ENCODE peak calls at places on chromosome 22, in seven cellular contexts. One of them, this sample, is unnamed.

GRCh38 chr22:38417252-38418060 is 37.5 kb downstream of the KCNJ4 start:
- DNase-seq in IMR-90: no peak
- DNase-seq in mesenchymal stem cell: no peak
- DNase-seq in trophoblast cell: no peak
- DNase-seq in H1: no peak
- DNase-seq in H9: no peak
- DNase-seq in neuronal stem cell: no peak
- DNase-seq in this sample: no peak

GRCh38 chr22:22934543-22935055 is 47.0 kb downstream of the IGLL5 start:
- DNase-seq in H1: no peak
- DNase-seq in IMR-90: no peak
- DNase-seq in H9: no peak
- DNase-seq in trophoblast cell: no peak
- DNase-seq in mesenchymal stem cell: no peak
- DNase-seq in neuronal stem cell: no peak
- DNase-seq in this sample: no peak

GRCh38 chr22:46537221-46537945 is at the start of gene CELSR1:
- DNase-seq in mesenchymal stem cell: no peak
- DNase-seq in H9: peak; percentile 61
- DNase-seq in H1: no peak
- DNase-seq in IMR-90: peak; percentile 11
- DNase-seq in neuronal stem cell: peak; percentile 55
- DNase-seq in trophoblast cell: peak; percentile 62
- DNase-seq in this sample: peak; percentile 50

GRCh38 chr22:45149671-45150070 is 14.1 kb upstream of the NUP50 start:
- DNase-seq in IMR-90: peak; percentile 78
- DNase-seq in H1: no peak
- DNase-seq in neuronal stem cell: no peak
- DNase-seq in H9: no peak
- DNase-seq in trophoblast cell: no peak
- DNase-seq in mesenchymal stem cell: peak; percentile 38
- DNase-seq in this sample: no peak

GRCh38 chr22:27651486-27651885 is 150.1 kb downstream of the MN1 start:
- DNase-seq in IMR-90: no peak
- DNase-seq in H9: no peak
- DNase-seq in trophoblast cell: no peak
- DNase-seq in mesenchymal stem cell: no peak
- DNase-seq in H1: no peak
- DNase-seq in neuronal stem cell: no peak
- DNase-seq in this sample: no peak

GRCh38 chr22:29041408-29041807 is 20.2 kb downstream of the C22orf31 start:
- DNase-seq in trophoblast cell: no peak
- DNase-seq in IMR-90: peak; percentile 82
- DNase-seq in mesenchymal stem cell: peak; percentile 72
- DNase-seq in H9: no peak
- DNase-seq in neuronal stem cell: no peak
- DNase-seq in H1: no peak
- DNase-seq in this sample: no peak

GRCh38 chr22:42270178-42270511 is 308 bp downstream of the TCF20 start:
- DNase-seq in trophoblast cell: peak; percentile 33
- DNase-seq in H9: no peak
- DNase-seq in mesenchymal stem cell: peak; percentile 25
- DNase-seq in IMR-90: no peak
- DNase-seq in H1: no peak
- DNase-seq in neuronal stem cell: no peak
- DNase-seq in this sample: peak; percentile 77

GRCh38 chr22:27870234-27871191 is 48.5 kb downstream of the PITPNB start:
- DNase-seq in neuronal stem cell: no peak
- DNase-seq in IMR-90: no peak
- DNase-seq in H1: no peak
- DNase-seq in H9: no peak
- DNase-seq in trophoblast cell: peak; percentile 39
- DNase-seq in mesenchymal stem cell: no peak
- DNase-seq in this sample: no peak

GRCh38 chr22:24801906-24802504 is 4.0 kb upstream of the SGSM1 start:
- DNase-seq in IMR-90: no peak
- DNase-seq in H1: no peak
- DNase-seq in trophoblast cell: no peak
- DNase-seq in H9: no peak
- DNase-seq in mesenchymal stem cell: no peak
- DNase-seq in neuronal stem cell: no peak
- DNase-seq in this sample: no peak

GRCh38 chr22:45930324-45930723 is 46.6 kb downstream of the WNT7B start:
- DNase-seq in H9: no peak
- DNase-seq in H1: no peak
- DNase-seq in neuronal stem cell: no peak
- DNase-seq in IMR-90: no peak
- DNase-seq in mesenchymal stem cell: no peak
- DNase-seq in trophoblast cell: no peak
- DNase-seq in this sample: no peak

GRCh38 chr22:46033256-46034200 is 56.6 kb upstream of the WNT7B start:
- DNase-seq in trophoblast cell: no peak
- DNase-seq in mesenchymal stem cell: peak; percentile 43
- DNase-seq in H9: no peak
- DNase-seq in H1: no peak
- DNase-seq in IMR-90: peak; percentile 72
- DNase-seq in neuronal stem cell: no peak
- DNase-seq in this sample: no peak

DNA sequence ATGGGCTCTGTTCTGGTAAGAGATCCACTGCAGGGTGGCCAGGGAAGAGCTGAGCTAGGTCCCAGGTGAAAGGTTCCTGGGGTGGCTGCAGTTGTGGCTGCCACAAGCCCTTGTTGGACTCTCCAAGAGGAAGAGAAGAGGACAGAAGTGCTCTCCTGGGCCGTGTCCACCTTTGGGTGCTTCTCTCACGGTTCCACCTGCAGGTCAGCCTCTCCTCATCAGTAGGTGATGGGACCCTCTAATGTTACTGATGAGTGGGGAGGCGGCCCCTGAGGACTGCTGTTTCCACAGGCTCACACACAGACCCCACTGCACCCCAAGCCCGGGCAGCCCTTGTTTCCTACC is 804.9 kb downstream of the BRD1 start:
- DNase-seq in trophoblast cell: no peak
- DNase-seq in mesenchymal stem cell: no peak
- DNase-seq in H1: no peak
- DNase-seq in neuronal stem cell: no peak
- DNase-seq in H9: no peak
- DNase-seq in IMR-90: no peak
- DNase-seq in this sample: no peak
- H2BK5ac ChIP-seq in trophoblast cell: no peak overlapping the region
- H2BK5ac ChIP-seq in mesenchymal stem cell: no peak overlapping the region
- H2BK5ac ChIP-seq in H1: no peak overlapping the region
- H2BK5ac ChIP-seq in neuronal stem cell: no peak overlapping the region
- H2BK5ac ChIP-seq in H9: no peak overlapping the region
- H2BK5ac ChIP-seq in IMR-90: no peak overlapping the region
- H2BK5ac ChIP-seq in this sample: no peak overlapping the region

GRCh38 chr22:18070556-18071306 is 7.1 kb upstream of the PEX26 start:
- DNase-seq in neuronal stem cell: no peak
- DNase-seq in H1: no peak
- DNase-seq in trophoblast cell: peak; percentile 18
- DNase-seq in IMR-90: no peak
- DNase-seq in H9: no peak
- DNase-seq in mesenchymal stem cell: no peak
- DNase-seq in this sample: no peak
- H3K23ac ChIP-seq in neuronal stem cell: peak overlapping the region; percentile 18
- H3K23ac ChIP-seq in H1: no peak overlapping the region
- H3K23ac ChIP-seq in trophoblast cell: no peak overlapping the region
- H3K23ac ChIP-seq in IMR-90: no peak overlapping the region
- H3K23ac ChIP-seq in H9: no peak overlapping the region
- H3K23ac ChIP-seq in mesenchymal stem cell: no peak overlapping the region
- H3K23ac ChIP-seq in this sample: no peak overlapping the region

DNA sequence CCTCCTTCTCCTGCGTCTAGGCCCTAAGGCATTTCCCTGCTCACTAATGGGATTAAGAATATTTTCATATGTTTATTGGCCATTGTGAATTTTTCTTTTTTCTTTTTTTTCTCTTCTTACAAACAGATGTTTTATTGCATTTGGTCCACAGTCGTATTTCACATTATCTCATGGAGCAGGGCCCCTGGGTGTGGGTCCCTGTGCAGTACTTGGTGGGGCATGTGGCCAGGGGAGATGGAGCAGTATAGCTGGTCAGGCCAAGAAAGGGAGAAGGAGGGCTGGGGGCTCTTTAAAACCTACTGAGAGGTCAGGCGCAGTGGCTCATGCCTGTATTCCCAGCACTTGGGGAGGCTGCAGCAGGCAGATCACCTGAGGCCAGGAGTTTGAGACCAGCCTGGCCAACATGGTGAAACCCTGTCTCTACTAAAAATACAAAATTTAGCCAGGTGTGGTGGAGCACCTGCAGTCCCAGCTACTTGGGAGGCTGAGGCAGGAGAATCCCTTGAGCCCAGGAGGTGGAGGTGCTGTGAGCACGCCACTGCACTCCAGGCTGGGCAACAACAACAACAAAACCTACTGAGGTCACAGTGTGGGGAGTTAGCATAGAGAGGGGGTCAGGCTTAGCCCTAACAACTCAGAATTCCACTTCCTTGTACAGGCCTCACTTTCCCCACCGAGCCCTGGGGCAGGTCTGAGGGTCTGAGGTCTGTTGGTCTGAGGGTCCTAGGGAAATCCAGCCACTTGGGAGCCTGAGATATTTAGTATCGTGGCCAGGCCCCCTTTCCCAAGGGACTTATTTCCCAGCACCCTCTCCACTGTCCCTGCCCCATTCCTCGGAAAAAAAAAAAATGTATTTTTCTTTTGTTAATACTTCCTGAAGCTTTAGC is 35.0 kb upstream of the HORMAD2 start:
- DNase-seq in neuronal stem cell: no peak
- DNase-seq in trophoblast cell: no peak
- DNase-seq in IMR-90: no peak
- DNase-seq in H1: no peak
- DNase-seq in H9: no peak
- DNase-seq in mesenchymal stem cell: no peak
- DNase-seq in this sample: no peak
- H2BK5ac ChIP-seq in neuronal stem cell: no peak overlapping the region
- H2BK5ac ChIP-seq in trophoblast cell: no peak overlapping the region
- H2BK5ac ChIP-seq in IMR-90: no peak overlapping the region
- H2BK5ac ChIP-seq in H1: no peak overlapping the region
- H2BK5ac ChIP-seq in H9: no peak overlapping the region
- H2BK5ac ChIP-seq in mesenchymal stem cell: peak overlapping the region; percentile 35
- H2BK5ac ChIP-seq in this sample: no peak overlapping the region

DNA sequence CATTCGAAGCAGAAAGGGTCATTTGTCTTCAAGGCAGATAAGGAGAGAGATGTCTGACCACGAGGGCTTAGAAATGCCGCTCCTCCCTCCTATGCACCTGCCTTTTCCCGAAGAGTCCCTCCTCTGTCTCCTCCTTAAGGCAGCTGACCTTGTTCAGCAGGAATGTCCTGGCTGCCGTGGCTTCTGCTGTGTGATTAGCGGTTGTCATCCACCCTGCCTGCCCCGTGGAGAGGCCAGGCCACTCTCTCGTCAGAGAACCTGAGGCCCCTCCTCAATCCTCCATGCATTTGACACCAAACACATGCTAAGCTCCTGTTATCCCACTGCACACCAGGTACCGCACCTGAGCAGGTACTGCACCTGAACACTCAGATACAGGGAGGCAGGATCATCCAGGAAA is 834.6 kb downstream of the TBC1D22A start:
- DNase-seq in H1: no peak
- DNase-seq in H9: no peak
- DNase-seq in trophoblast cell: no peak
- DNase-seq in mesenchymal stem cell: no peak
- DNase-seq in neuronal stem cell: no peak
- DNase-seq in IMR-90: no peak
- DNase-seq in this sample: no peak
- H3K23ac ChIP-seq in H1: no peak overlapping the region
- H3K23ac ChIP-seq in H9: no peak overlapping the region
- H3K23ac ChIP-seq in trophoblast cell: no peak overlapping the region
- H3K23ac ChIP-seq in mesenchymal stem cell: no peak overlapping the region
- H3K23ac ChIP-seq in neuronal stem cell: no peak overlapping the region
- H3K23ac ChIP-seq in IMR-90: no peak overlapping the region
- H3K23ac ChIP-seq in this sample: no peak overlapping the region

DNA sequence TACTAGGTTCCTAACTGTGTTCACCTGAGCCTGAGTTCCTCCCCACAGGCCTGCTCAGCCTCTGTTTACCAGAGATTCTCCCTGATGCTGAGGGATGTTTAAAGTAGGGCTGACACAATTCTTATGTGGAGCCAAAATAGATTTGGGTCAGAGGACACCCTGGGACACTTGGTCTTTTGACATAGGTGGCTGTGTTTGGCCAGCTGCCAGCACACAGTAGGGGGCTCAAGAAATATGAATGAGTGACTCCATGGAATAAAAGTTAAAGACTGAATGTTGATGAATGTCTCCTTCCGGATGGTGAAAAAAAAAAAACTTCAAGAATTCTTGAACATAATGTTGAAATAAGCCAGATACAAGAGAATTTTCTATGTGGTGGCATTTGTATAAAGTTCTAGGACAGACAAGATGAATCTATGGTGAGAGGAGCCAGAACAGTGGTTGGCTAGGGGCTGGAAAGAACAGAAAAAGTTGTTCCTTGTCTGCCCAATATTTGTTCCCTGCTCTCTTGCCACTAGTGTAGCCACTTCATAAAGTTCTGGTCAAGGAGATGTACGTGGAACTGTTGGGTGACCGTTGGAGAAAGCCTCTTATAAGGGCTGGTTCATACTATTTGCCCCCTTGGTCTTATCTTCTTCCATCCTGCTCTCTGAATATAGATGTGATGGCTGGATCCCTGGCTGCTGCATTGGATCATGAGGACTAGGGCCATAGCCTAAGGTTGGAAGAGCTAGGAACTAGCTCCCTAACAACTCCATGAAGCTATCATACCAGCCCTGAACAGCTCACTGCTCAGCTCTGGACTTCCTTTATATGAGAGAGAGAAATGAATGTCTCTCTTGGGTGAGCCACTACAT is 40.3 kb upstream of the SMTN start:
- DNase-seq in H1: no peak
- DNase-seq in neuronal stem cell: no peak
- DNase-seq in H9: no peak
- DNase-seq in mesenchymal stem cell: no peak
- DNase-seq in trophoblast cell: no peak
- DNase-seq in IMR-90: no peak
- DNase-seq in this sample: no peak
- H2BK5ac ChIP-seq in H1: no peak overlapping the region
- H2BK5ac ChIP-seq in neuronal stem cell: no peak overlapping the region
- H2BK5ac ChIP-seq in H9: no peak overlapping the region
- H2BK5ac ChIP-seq in mesenchymal stem cell: no peak overlapping the region
- H2BK5ac ChIP-seq in trophoblast cell: no peak overlapping the region
- H2BK5ac ChIP-seq in IMR-90: no peak overlapping the region
- H2BK5ac ChIP-seq in this sample: no peak overlapping the region